ENCODE peak calls at places on chromosomes 3 and 15, in six cellular contexts. J is GM12878, H is fibroblast of lung, W is GM23248, Z is colonic mucosa, U is H9. X is an unnamed sample. For H3K9me3 and H3K4me1, the result is how much of the 10 kb centered on the place peaks cover.

GRCh38 chr3:98095870-98096269 is 8.9 kb downstream of the OR5AC2 start:
- DNase-seq in J (no peak), H (no peak), W (no peak), Z (no peak), U (no peak), X (no peak)

GRCh38 chr3:87333393-87333892 is 57.1 kb upstream of the POU1F1 start:
- DNase-seq in J (no peak), H (peak), W (peak), Z (peak), U (no peak), X (peak)

GRCh38 chr3:192011137-192011536 is 550.2 kb downstream of the PYDC2 start:
- DNase-seq in J (no peak), H (no peak), W (no peak), Z (no peak), U (no peak), X (no peak)

GRCh38 chr3:126665221-126665936 is 10.5 kb upstream of the TXNRD3 start:
- DNase-seq in J (no peak), H (no peak), W (no peak), Z (no peak), U (no peak), X (no peak)

GRCh38 chr3:61005591-61005990 is 245.7 kb downstream of the FHIT start:
- DNase-seq in J (no peak), H (no peak), W (no peak), Z (no peak), U (no peak), X (no peak)

GRCh38 chr3:28053759-28054158 is 187.7 kb upstream of the CMC1 start:
- DNase-seq in J (no peak), H (peak), W (peak), Z (no peak), U (no peak), X (peak)

GRCh38 chr3:54870423-54870822 is 57.4 kb downstream of the LRTM1 start:
- DNase-seq in J (no peak), H (peak), W (peak), Z (no peak), U (no peak), X (peak)

GRCh38 chr3:66933233-66933632 is 64.9 kb upstream of the KBTBD8 start:
- DNase-seq in J (no peak), H (no peak), W (no peak), Z (no peak), U (peak), X (no peak)

GRCh38 chr15:81160312-81161214 is 26.5 kb downstream of the CFAP161 start:
- DNase-seq in J (no peak), H (peak), W (peak), Z (no peak), U (no peak), X (peak)

GRCh38 chr3:14490831-14491230 is 49.3 kb downstream of the GRIP2 start:
- DNase-seq in J (no peak), H (no peak), W (no peak), Z (no peak), U (no peak), X (no peak)

GRCh38 chr3:169146866-169147245 is 516.7 kb downstream of the MECOM start:
- DNase-seq in J (no peak), H (peak), W (peak), Z (peak), U (no peak), X (peak)

GRCh38 chr3:193605876-193606275 is 12.9 kb downstream of the OPA1 start:
- DNase-seq in J (no peak), H (peak), W (peak), Z (peak), U (peak), X (peak)

GRCh38 chr15:43270113-43270665 is 3.5 kb upstream of the TGM5 start:
- DNase-seq in J (no peak), H (no peak), W (no peak), Z (no peak), U (no peak), X (no peak)

GRCh38 chr3:144380832-144381231 is 409.2 kb downstream of the DIPK2A start:
- DNase-seq in J (no peak), H (peak), W (no peak), Z (no peak), U (no peak), X (no peak)

GRCh38 chr15:69390575-69390974 is 23.6 kb upstream of the KIF23 start:
- DNase-seq in J (no peak), H (peak), W (peak), Z (no peak), U (no peak), X (peak)

GRCh38 chr3:136659253-136659652 is 92.9 kb downstream of the STAG1 start:
- DNase-seq in J (no peak), H (peak), W (peak), Z (no peak), U (no peak), X (peak)

GRCh38 chr3:194439915-194440550 is 41.0 kb upstream of the GP5 start:
- DNase-seq in J (no peak), H (peak), W (no peak), Z (no peak), U (no peak), X (no peak)

GRCh38 chr3:179037361-179037760 is 34.2 kb downstream of the ZMAT3 start:
- DNase-seq in J (no peak), H (peak), W (peak), Z (peak), U (peak), X (peak)

GRCh38 chr3:120163816-120164215 is 69.6 kb upstream of the GSK3B start:
- DNase-seq in J (no peak), H (peak), W (no peak), Z (no peak), U (no peak), X (peak)

GRCh38 chr3:15923640-15924405 is 126.0 kb upstream of the ANKRD28 start:
- DNase-seq in J (no peak), H (peak), W (peak), Z (no peak), U (no peak), X (no peak)

GRCh38 chr3:167705840-167706239 is 28.9 kb downstream of the PDCD10 start:
- DNase-seq in J (no peak), H (peak), W (peak), Z (no peak), U (no peak), X (no peak)

GRCh38 chr3:170259853-170260386 is 37.7 kb downstream of the PRKCI start:
- DNase-seq in J (no peak), H (no peak), W (no peak), Z (no peak), U (no peak), X (no peak)

GRCh38 chr3:170257145-170257544 is 34.9 kb downstream of the PRKCI start:
- DNase-seq in J (no peak), H (no peak), W (no peak), Z (no peak), U (no peak), X (no peak)

GRCh38 chr3:170256597-170256996 is 34.4 kb downstream of the PRKCI start:
- DNase-seq in J (no peak), H (no peak), W (no peak), Z (no peak), U (no peak), X (no peak)

GRCh38 chr3:170258105-170258487 is 35.9 kb downstream of the PRKCI start:
- DNase-seq in J (no peak), H (no peak), W (peak), Z (no peak), U (no peak), X (no peak)
- H3K9ac ChIP-seq in J (no peak), H (no peak), W (no peak), Z (no peak), U (no peak), X (no peak)

GRCh38 chr3:118029049-118029448 is 1005.6 kb downstream of the IGSF11 start:
- DNase-seq in J (no peak), H (no peak), W (no peak), Z (no peak), U (no peak), X (no peak)
- H3K9me3 ChIP-seq in J (under half), H (under half), W (under half), Z (under half), U (under half), X (under half)

GRCh38 chr3:183540501-183541234 is 14.8 kb downstream of the KLHL6 start:
- DNase-seq in J (no peak), H (no peak), W (no peak), Z (no peak), U (no peak), X (no peak)

GRCh38 chr3:183541235-183541655 is 14.3 kb downstream of the KLHL6 start:
- DNase-seq in J (no peak), H (no peak), W (no peak), Z (no peak), U (no peak), X (no peak)

GRCh38 chr3:183542355-183542754 is 13.2 kb downstream of the KLHL6 start:
- DNase-seq in J (no peak), H (no peak), W (no peak), Z (no peak), U (no peak), X (no peak)

GRCh38 chr3:183539821-183540220 is 15.7 kb downstream of the KLHL6 start:
- DNase-seq in J (no peak), H (no peak), W (peak), Z (no peak), U (no peak), X (no peak)

DNA sequence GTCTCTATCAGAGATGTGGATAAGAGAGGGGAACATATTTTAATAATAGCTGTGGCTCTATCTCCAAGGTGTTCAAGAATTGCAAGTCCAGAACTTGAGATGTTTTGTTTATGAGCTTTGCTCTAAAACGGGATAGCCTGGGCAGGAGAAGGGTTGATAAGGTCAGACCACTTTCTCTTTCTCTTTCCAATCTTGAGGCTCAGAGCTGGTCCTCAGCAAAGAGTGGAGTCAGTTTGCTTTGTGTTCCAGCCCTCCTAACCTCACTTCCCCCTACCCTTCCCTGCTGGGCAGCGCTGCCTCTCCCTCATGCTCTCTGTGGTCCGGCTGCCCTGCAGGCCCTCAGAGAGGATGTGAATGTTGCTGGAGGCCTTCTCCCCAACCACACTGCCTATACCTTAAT is 13.8 kb downstream of the KLHL6 start:
- DNase-seq in J (no peak), H (no peak), W (no peak), Z (no peak), U (no peak), X (no peak)
- H3K4me1 ChIP-seq in J (under half), H (under half), W (under half), Z (under half), U (under half), X (under half)

GRCh38 chr3:129559565-129560079 is 16.6 kb downstream of the H1-8 start:
- DNase-seq in J (no peak), H (no peak), W (no peak), Z (no peak), U (no peak), X (no peak)

GRCh38 chr3:129560931-129561594 is 18.1 kb downstream of the H1-8 start:
- DNase-seq in J (no peak), H (peak), W (peak), Z (peak), U (no peak), X (peak)

GRCh38 chr3:129558772-129559564 is 16.0 kb downstream of the H1-8 start:
- DNase-seq in J (no peak), H (peak), W (peak), Z (no peak), U (no peak), X (peak)

GRCh38 chr3:129561619-129562248 is 18.8 kb downstream of the H1-8 start:
- DNase-seq in J (no peak), H (no peak), W (no peak), Z (no peak), U (no peak), X (no peak)

GRCh38 chr3:129560269-129560787 is 17.4 kb downstream of the H1-8 start:
- DNase-seq in J (no peak), H (peak), W (peak), Z (peak), U (no peak), X (peak)
- H3K9ac ChIP-seq in J (no peak), H (peak), W (peak), Z (peak), U (no peak), X (peak)

GRCh38 chr15:25982736-25983135 is 119.6 kb upstream of the ATP10A start:
- DNase-seq in J (no peak), H (no peak), W (no peak), Z (no peak), U (no peak), X (no peak)
- H3K9me3 ChIP-seq in J (under half), H (under half), W (under half), Z (under half), U (under half), X (under half)

DNA sequence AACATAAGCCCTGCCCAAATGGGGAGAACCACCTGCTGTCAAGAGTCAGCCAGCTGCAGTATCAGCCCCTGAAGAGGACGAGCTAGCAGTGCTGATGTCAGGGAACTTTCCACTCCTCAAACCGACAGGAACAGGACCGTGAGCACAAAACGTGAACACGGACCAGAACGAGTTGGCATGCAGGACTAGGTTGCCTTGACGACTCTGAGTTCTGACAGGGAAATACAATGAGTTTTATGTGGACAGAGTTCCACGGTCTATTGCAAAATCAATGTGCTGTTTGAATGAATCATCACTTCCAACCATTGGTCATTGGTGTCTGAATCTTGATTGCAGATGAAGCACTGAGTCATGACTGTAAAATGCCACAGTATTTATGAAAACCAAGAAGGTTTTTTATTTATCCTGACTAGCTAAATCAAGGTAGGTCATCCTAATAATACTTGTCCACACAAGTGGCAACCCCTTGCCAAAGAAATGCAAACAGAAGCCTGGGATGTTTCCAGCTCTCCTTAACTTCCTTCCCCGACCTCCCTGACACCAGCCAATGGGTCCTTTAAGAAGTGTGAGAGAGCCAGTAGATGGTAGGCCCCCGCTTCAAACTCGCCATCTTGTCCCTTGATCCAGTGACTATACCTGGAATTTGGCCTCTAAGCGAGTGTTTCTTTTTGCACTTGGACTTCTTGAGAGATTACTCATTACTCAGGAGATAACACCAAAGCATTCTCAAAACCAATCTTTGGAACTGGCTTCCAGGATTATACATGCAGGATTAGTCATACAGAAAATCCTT is 119.6 kb downstream of the ASB7 start:
- DNase-seq in J (no peak), H (peak), W (peak), Z (peak), U (peak), X (peak)
- H3K4me1 ChIP-seq in J (under half), H (under half), W (under half), Z (under half), U (under half), X (half or more)

DNA sequence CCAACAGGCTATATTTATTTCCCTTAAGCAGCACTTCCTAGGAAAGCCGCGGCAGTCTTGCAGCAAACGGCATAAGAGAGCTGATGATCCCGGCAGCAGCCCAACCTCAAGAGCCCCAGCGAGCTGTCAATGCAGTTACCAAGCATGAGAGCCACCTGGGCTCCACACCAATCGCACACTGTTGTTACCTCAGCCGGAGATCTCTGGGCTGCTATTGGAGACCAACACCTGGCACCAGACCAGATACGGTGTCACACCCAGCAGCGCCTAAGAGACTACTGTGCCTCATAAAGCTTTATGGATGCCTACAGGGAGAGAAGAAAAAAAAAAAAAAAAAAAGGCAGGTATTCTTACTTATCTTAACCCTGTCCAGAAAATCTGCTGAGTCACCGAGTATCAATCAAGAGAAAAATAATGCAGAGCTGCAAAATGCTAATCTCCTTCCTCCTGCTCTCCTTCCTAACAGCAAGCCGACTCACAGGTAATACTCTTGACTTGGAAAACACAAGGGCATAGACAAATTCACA is 11.6 kb downstream of the ABCC5 start:
- DNase-seq in J (peak), H (peak), W (peak), Z (peak), U (peak), X (peak)
- H3K9ac ChIP-seq in J (peak), H (no peak), W (no peak), Z (no peak), U (no peak), X (peak)

GRCh38 chr15:101308604-101309435 is 13.8 kb upstream of the SNRPA1 start:
- DNase-seq in J (no peak), H (no peak), W (no peak), Z (no peak), U (no peak), X (no peak)
- H3K9me3 ChIP-seq in J (under half), H (under half), W (under half), Z (under half), U (under half), X (under half)

GRCh38 chr3:71441925-71442620 is 141.5 kb downstream of the FOXP1 start:
- DNase-seq in J (no peak), H (no peak), W (no peak), Z (no peak), U (no peak), X (no peak)
- H3K4me1 ChIP-seq in J (under half), H (under half), W (under half), Z (under half), U (under half), X (under half)

GRCh38 chr3:52792961-52793695 is 1.5 kb upstream of the ITIH3 start:
- DNase-seq in J (no peak), H (peak), W (peak), Z (no peak), U (no peak), X (no peak)

GRCh38 chr3:52793702-52794611 is 639 bp upstream of the ITIH3 start:
- DNase-seq in J (no peak), H (no peak), W (no peak), Z (no peak), U (no peak), X (no peak)

GRCh38 chr3:52791928-52792327 is 2.7 kb upstream of the ITIH3 start:
- DNase-seq in J (no peak), H (no peak), W (no peak), Z (no peak), U (no peak), X (no peak)

GRCh38 chr3:52791396-52791795 is 3.2 kb upstream of the ITIH3 start:
- DNase-seq in J (no peak), H (no peak), W (no peak), Z (no peak), U (no peak), X (no peak)

GRCh38 chr3:52792413-52792812 is 2.2 kb upstream of the ITIH3 start:
- DNase-seq in J (no peak), H (no peak), W (no peak), Z (no peak), U (peak), X (no peak)
- H3K9ac ChIP-seq in J (no peak), H (no peak), W (no peak), Z (no peak), U (no peak), X (no peak)

X was measured in adipocyte.